ENCODE peak calls at places on chromosomes 6 and 20, in four cellular contexts. Q, E, I and G are unnamed samples.

GRCh38 chr6:149443411-149444181 is 41.2 kb downstream of the ZC3H12D start:
- DNase-seq in Q (peak), E (no peak), I (no peak), G (peak)

GRCh38 chr6:158262755-158263154 is 49.5 kb upstream of the TULP4 start:
- DNase-seq in Q (no peak), E (no peak), I (no peak), G (no peak)

GRCh38 chr6:79512014-79512413 is 25.2 kb downstream of the LCA5 start:
- DNase-seq in Q (no peak), E (no peak), I (no peak), G (no peak)

GRCh38 chr20:45506927-45507820 is 8.2 kb downstream of the SPINT3 start:
- DNase-seq in Q (no peak), E (no peak), I (no peak), G (no peak)

GRCh38 chr20:19885576-19885956 is 127.5 kb downstream of the RIN2 start:
- DNase-seq in Q (no peak), E (no peak), I (no peak), G (no peak)

GRCh38 chr20:18138639-18139583 is 1.2 kb downstream of the KAT14 start:
- DNase-seq in Q (peak), E (no peak), I (peak), G (no peak)

GRCh38 chr20:33926425-33926824 is 67.3 kb upstream of the RALY start:
- DNase-seq in Q (no peak), E (no peak), I (no peak), G (peak)

GRCh38 chr6:137234505-137234863 is 15.3 kb upstream of the IFNGR1 start:
- DNase-seq in Q (no peak), E (no peak), I (no peak), G (no peak)

GRCh38 chr20:51628533-51629398 is 86.2 kb upstream of the NFATC2 start:
- DNase-seq in Q (peak), E (no peak), I (no peak), G (peak)

GRCh38 chr20:50587291-50587961 is 77.2 kb downstream of the PTPN1 start:
- DNase-seq in Q (no peak), E (no peak), I (no peak), G (no peak)

GRCh38 chr6:149842331-149842730 is 21.8 kb downstream of the LRP11 start:
- DNase-seq in Q (no peak), E (no peak), I (no peak), G (no peak)

GRCh38 chr6:149454405-149454848 is 30.4 kb downstream of the ZC3H12D start:
- DNase-seq in Q (peak), E (no peak), I (no peak), G (peak)

GRCh38 chr6:24924956-24925355 is 10.8 kb downstream of the RIPOR2 start:
- DNase-seq in Q (no peak), E (no peak), I (no peak), G (no peak)

GRCh38 chr6:22099241-22099640 is 197.6 kb downstream of the PRL start:
- DNase-seq in Q (no peak), E (no peak), I (no peak), G (no peak)

GRCh38 chr6:133817460-133818047 is 71.4 kb upstream of the TCF21 start:
- DNase-seq in Q (no peak), E (peak), I (peak), G (no peak)

GRCh38 chr6:130434174-130434873 is 68.5 kb downstream of the TMEM200A start:
- DNase-seq in Q (peak), E (no peak), I (no peak), G (peak)

GRCh38 chr6:158122048-158122447 is 46.0 kb downstream of the SERAC1 start:
- DNase-seq in Q (no peak), E (no peak), I (no peak), G (no peak)

GRCh38 chr6:41688256-41688965 is 47.0 kb downstream of the TFEB start:
- DNase-seq in Q (no peak), E (no peak), I (no peak), G (no peak)

GRCh38 chr6:159043986-159044385 is 805 bp downstream of the TAGAP start:
- DNase-seq in Q (no peak), E (no peak), I (no peak), G (no peak)

GRCh38 chr20:38550274-38550673 is 30.7 kb upstream of the ADIG start:
- DNase-seq in Q (no peak), E (no peak), I (no peak), G (no peak)

GRCh38 chr6:52394251-52394666 is 25.9 kb upstream of the EFHC1 start:
- DNase-seq in Q (no peak), E (no peak), I (no peak), G (no peak)

GRCh38 chr6:69466979-69467570 is 329.7 kb downstream of the LMBRD1 start:
- DNase-seq in Q (no peak), E (no peak), I (no peak), G (no peak)

GRCh38 chr20:38275815-38276550 is 15.4 kb upstream of the KIAA1755 start:
- DNase-seq in Q (peak), E (no peak), I (no peak), G (peak)

GRCh38 chr6:89797317-89797716 is 22.3 kb downstream of the MDN1 start:
- DNase-seq in Q (no peak), E (no peak), I (no peak), G (peak)

GRCh38 chr6:15207923-15208322 is 37.9 kb upstream of the JARID2 start:
- DNase-seq in Q (peak), E (peak), I (peak), G (peak)

GRCh38 chr6:56072856-56073255 is 174.5 kb downstream of the COL21A1 start:
- DNase-seq in Q (peak), E (no peak), I (no peak), G (no peak)

GRCh38 chr6:111258615-111259088 is 171.3 kb downstream of the SLC16A10 start:
- DNase-seq in Q (no peak), E (no peak), I (no peak), G (no peak)

GRCh38 chr6:57021086-57021720 is 25.3 kb upstream of the KIAA1586 start:
- DNase-seq in Q (peak), E (no peak), I (no peak), G (peak)

GRCh38 chr6:11785953-11786579 is 7.5 kb upstream of the ADTRP start:
- DNase-seq in Q (no peak), E (no peak), I (no peak), G (no peak)

GRCh38 chr6:168050861-168051586 is 28.0 kb downstream of the FRMD1 start:
- DNase-seq in Q (no peak), E (peak), I (no peak), G (no peak)

GRCh38 chr6:54135665-54136370 is 24.6 kb downstream of the MLIP start:
- DNase-seq in Q (peak), E (no peak), I (no peak), G (peak)

GRCh38 chr6:98941319-98941718 is 6.4 kb downstream of the FBXL4 start:
- DNase-seq in Q (no peak), E (no peak), I (no peak), G (no peak)

GRCh38 chr20:9269280-9269971 is 200.5 kb downstream of the PLCB4 start:
- DNase-seq in Q (peak), E (no peak), I (no peak), G (peak)

GRCh38 chr6:165820934-165821333 is 157.9 kb upstream of the PDE10A start:
- DNase-seq in Q (no peak), E (no peak), I (no peak), G (no peak)

GRCh38 chr20:53786071-53786444 is 192.4 kb upstream of the ZNF217 start:
- DNase-seq in Q (no peak), E (no peak), I (no peak), G (no peak)

GRCh38 chr20:46406986-46407670 is 713 bp upstream of the ELMO2 start:
- DNase-seq in Q (no peak), E (no peak), I (no peak), G (peak)

GRCh38 chr6:221531-222349 is 70.5 kb upstream of the DUSP22 start:
- DNase-seq in Q (no peak), E (no peak), I (no peak), G (peak)

GRCh38 chr6:63599243-63599642 is 27.0 kb downstream of the LOC128125822 start:
- DNase-seq in Q (no peak), E (no peak), I (no peak), G (no peak)

GRCh38 chr6:118844915-118845314 is 49.0 kb upstream of the ASF1A start:
- DNase-seq in Q (no peak), E (no peak), I (no peak), G (peak)

GRCh38 chr20:11205769-11206362 is 532.1 kb upstream of the JAG1 start:
- DNase-seq in Q (no peak), E (no peak), I (no peak), G (no peak)
- H2BK5ac ChIP-seq in Q (no peak), E (no peak), I (no peak), G (no peak)

DNA sequence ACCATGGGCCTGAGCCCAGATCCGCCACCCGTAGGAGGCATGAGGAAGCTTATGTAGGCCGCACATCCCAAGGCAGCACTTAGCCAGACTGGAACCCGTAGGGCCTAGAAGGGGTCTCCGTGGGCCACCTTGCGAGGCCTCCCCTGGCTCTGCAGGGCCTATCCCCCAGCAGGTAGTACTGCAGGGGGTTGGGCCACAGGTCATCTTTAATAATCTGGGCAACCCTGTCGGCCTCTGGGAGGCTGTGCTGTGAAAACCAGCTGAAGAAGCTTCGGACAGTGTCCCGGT is 18.5 kb downstream of the PLAGL2 start:
- DNase-seq in Q (no peak), E (no peak), I (no peak), G (no peak)
- H4K91ac ChIP-seq in Q (no peak), E (no peak), I (no peak), G (peak)

GRCh38 chr20:32195581-32195980 is 12.0 kb downstream of the PLAGL2 start:
- DNase-seq in Q (no peak), E (no peak), I (no peak), G (no peak)
- H2BK5ac ChIP-seq in Q (no peak), E (no peak), I (no peak), G (no peak)

GRCh38 chr20:63239431-63239830 is 3.7 kb downstream of the BIRC7 start:
- DNase-seq in Q (no peak), E (no peak), I (no peak), G (no peak)
- H4K91ac ChIP-seq in Q (no peak), E (no peak), I (peak), G (no peak)

GRCh38 chr20:36775196-36775595 is 1.6 kb upstream of the DSN1 start:
- DNase-seq in Q (no peak), E (no peak), I (no peak), G (no peak)

GRCh38 chr20:36775826-36776225 is 2.3 kb upstream of the DSN1 start:
- DNase-seq in Q (no peak), E (no peak), I (no peak), G (no peak)

GRCh38 chr20:36770680-36771079 is 2.9 kb downstream of the DSN1 start:
- DNase-seq in Q (no peak), E (no peak), I (no peak), G (no peak)

GRCh38 chr20:36773548-36774242 is at the start of gene DSN1:
- DNase-seq in Q (peak), E (peak), I (peak), G (peak)

GRCh38 chr20:36773123-36773547 is 428 bp downstream of the DSN1 start:
- DNase-seq in Q (no peak), E (no peak), I (no peak), G (no peak)
- H2BK5ac ChIP-seq in Q (no peak), E (no peak), I (peak), G (peak)

GRCh38 chr20:13131688-13132087 is 89.4 kb upstream of the ISM1 start:
- DNase-seq in Q (no peak), E (no peak), I (no peak), G (no peak)
- H4K91ac ChIP-seq in Q (no peak), E (no peak), I (no peak), G (no peak)

GRCh38 chr20:10522328-10522727 is 87.2 kb downstream of the SLX4IP start:
- DNase-seq in Q (no peak), E (no peak), I (no peak), G (no peak)

GRCh38 chr20:10523438-10523837 is 88.3 kb downstream of the SLX4IP start:
- DNase-seq in Q (no peak), E (no peak), I (no peak), G (no peak)

GRCh38 chr20:10521068-10521834 is 86.1 kb downstream of the SLX4IP start:
- DNase-seq in Q (peak), E (no peak), I (no peak), G (peak)

GRCh38 chr20:10524034-10524476 is 89.0 kb downstream of the SLX4IP start:
- DNase-seq in Q (peak), E (peak), I (peak), G (peak)

DNA sequence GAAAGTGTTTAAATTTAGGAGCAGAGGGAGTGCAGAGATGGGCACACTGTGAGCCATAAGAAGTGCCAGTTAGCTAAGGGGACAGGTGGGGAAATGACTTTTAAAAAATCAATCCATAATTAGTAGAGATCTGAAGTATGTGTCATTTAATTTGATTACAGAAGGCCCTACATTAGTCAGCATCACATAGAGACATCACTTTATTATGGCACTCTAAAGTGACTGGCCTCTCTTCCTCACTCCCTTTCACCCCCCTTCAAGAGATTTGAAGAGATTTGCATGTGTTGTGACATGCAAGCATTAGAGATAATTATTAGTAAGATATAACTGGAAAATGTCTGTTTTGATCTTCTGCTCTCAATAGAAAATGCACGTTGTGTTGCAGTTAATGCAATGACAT is 86.7 kb downstream of the SLX4IP start:
- DNase-seq in Q (no peak), E (no peak), I (no peak), G (no peak)
- H2BK5ac ChIP-seq in Q (no peak), E (no peak), I (no peak), G (peak)

DNA sequence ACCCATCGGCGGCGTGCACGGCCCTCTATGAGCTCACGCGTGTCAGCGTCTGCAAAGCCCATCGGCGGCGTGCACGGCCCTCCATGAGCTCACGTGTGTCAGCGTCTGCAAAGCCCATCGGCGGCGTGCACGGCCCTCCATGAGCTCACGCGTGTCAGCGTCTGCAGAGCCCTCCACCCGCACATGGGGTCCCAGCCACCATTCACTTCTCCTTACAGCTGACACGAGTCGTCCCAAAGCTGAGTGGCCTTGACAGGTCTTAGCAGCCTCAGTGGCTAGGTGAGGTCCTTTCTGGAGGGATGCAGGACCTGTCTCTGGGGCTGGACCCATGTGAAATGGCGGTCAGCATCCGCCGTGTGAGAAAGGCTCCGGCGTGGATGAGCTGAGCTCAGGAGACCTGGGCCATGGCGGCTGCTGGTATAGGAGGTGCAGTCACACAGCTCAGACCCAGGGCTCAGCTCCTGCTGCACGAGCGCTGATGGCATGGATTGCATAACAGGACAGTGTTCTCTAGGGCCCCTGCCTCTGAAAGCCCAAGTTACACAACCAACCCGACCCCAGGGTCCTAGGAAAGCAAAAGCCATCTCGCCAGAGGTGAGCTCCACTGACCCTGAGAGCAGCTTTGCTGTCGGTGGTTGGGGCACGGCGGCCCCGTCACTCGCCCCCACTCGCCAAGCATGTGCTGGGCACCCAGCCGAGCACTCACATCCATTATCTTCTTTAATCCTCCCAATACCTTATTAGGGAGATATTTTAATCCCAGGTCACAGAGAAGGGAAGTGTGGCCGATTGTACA is 38.9 kb downstream of the DLL1 start:
- DNase-seq in Q (no peak), E (no peak), I (no peak), G (no peak)
- H4K91ac ChIP-seq in Q (no peak), E (no peak), I (no peak), G (no peak)

DNA sequence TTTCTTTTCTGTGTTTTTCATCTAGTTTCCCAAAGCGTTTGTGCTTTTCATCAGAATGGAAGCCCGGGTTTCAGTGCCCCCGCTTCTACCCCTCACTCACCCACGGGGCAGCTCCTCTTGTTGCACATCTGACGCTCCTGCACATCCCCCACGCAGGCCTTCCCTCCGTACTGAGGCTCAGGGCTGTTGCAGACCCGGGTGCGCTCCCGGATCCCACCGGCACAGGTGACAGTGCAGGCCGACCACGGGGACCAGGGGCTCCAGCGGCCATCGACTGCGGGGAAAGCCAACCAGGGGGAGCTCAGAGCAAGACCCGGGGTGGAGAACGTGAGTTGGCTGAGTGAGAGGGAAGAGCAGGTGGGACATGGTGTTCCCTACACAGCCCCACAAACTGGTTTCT is 19.0 kb downstream of the THBS2 start:
- DNase-seq in Q (no peak), E (no peak), I (no peak), G (no peak)
- H2BK5ac ChIP-seq in Q (no peak), E (no peak), I (no peak), G (no peak)